ENCODE peak calls at places on chromosome 14, in five cellular contexts. D is IMR-90, K is heart left ventricle, A is lower leg skin, V is Peyer's patch. N is an unnamed sample.

GRCh38 chr14:24307575-24308341 is at the start of gene CIDEB:
- DNase-seq in A (no peak), D (peak), V (peak), K (no peak), N (peak)

GRCh38 chr14:97806871-97807270 is 1009.7 kb downstream of the VRK1 start:
- DNase-seq in D (no peak), K (no peak), A (no peak), V (no peak), N (no peak)

GRCh38 chr14:99133563-99134332 is 138.2 kb downstream of the BCL11B start:
- DNase-seq in A (no peak), K (no peak), D (no peak), V (no peak), N (no peak)

GRCh38 chr14:64412237-64412636 is 24.1 kb downstream of the MTHFD1 start:
- DNase-seq in D (no peak), A (no peak), V (no peak), K (no peak), N (no peak)

GRCh38 chr14:103834956-103835355 is 12.4 kb downstream of the PPP1R13B start:
- DNase-seq in D (no peak), V (no peak), K (no peak), A (no peak), N (no peak)

GRCh38 chr14:51157012-51157411 is 62.1 kb upstream of the TRIM9 start:
- DNase-seq in D (peak), K (no peak), A (no peak), V (no peak), N (no peak)

GRCh38 chr14:32259368-32260013 is 56.4 kb upstream of the RNU6-8 start:
- DNase-seq in K (no peak), V (no peak), D (peak), A (no peak), N (no peak)

GRCh38 chr14:57692671-57693070 is 173.2 kb downstream of the SLC35F4 start:
- DNase-seq in D (peak), A (no peak), K (no peak), V (no peak), N (no peak)

GRCh38 chr14:68921666-68922065 is 57.4 kb downstream of the ACTN1 start:
- DNase-seq in D (no peak), A (no peak), V (no peak), K (no peak), N (no peak)

GRCh38 chr14:74860179-74860578 is 15.8 kb downstream of the PROX2 start:
- DNase-seq in V (no peak), K (no peak), A (no peak), D (no peak), N (no peak)

GRCh38 chr14:39006721-39007410 is 96.2 kb downstream of the SEC23A start:
- DNase-seq in D (peak), A (no peak), K (no peak), V (no peak), N (no peak)

GRCh38 chr14:21486640-21487087 is 9.7 kb downstream of the TOX4 start:
- DNase-seq in D (peak), V (no peak), A (no peak), K (no peak), N (no peak)

GRCh38 chr14:60102389-60102788 is 10.7 kb downstream of the PCNX4 start:
- DNase-seq in V (no peak), A (no peak), K (no peak), D (peak), N (no peak)

GRCh38 chr14:85527006-85527405 is 2.9 kb upstream of the FLRT2 start:
- DNase-seq in D (peak), A (no peak), K (no peak), V (no peak), N (no peak)

GRCh38 chr14:90522585-90523191 is 125.9 kb downstream of the CALM1 start:
- DNase-seq in D (no peak), K (peak), V (peak), A (no peak), N (peak)

GRCh38 chr14:58549358-58549757 is 88.4 kb upstream of the DACT1 start:
- DNase-seq in A (no peak), D (peak), K (no peak), V (no peak), N (no peak)

GRCh38 chr14:38073641-38074040 is 134.1 kb upstream of the SSTR1 start:
- DNase-seq in V (no peak), K (no peak), D (no peak), A (no peak), N (no peak)

GRCh38 chr14:54366726-54367707 is 29.8 kb upstream of the CDKN3 start:
- DNase-seq in V (no peak), A (no peak), D (peak), K (no peak), N (peak)

GRCh38 chr14:98210045-98210678 is 1061.8 kb downstream of the BCL11B start:
- DNase-seq in V (no peak), D (no peak), A (no peak), K (no peak), N (no peak)

DNA sequence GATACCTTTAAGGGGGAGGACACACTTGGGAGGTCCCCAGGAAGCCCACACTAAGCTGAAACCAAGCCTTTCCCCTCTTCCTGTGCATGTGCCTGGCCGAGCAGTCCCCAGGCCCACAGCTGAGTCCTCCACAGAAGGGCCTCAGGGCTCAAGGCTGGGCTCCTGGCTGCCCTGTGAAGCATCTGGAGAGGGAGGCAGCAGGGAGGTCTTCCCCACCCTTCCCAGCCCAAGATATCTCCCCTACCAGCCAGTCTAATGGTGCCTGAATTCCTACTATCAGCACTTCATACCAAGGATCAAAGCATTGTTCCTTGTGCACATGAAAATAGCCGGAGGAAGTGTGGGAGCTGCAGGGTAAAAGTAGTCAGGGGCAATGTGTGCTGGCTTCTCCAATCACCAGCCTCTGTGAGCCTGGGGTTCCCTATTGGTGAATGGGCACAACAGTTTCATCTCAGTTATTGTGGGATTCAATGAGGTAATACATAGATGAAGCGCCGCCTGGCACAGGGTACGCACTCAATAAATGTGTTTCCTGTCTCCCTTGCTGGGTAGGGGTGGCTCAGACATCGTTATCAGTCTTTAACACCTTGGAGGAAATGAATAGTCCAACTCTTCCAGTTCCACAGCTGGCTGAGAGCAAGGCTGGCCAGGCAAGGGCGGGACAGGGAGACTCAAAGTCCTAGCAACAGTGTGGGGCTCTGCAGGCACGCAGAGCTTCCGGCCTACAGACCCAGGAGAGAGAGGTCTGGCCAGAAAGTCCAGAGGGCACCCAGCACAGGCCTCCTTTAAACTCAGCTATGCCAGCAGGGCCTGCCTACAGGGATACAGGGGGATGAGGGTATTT is 39.1 kb upstream of the PNMA1 start:
- DNase-seq in K (no peak), V (peak), A (no peak), D (no peak), N (peak)
- H3K4me3 ChIP-seq in K (peak), V (peak), A (no peak), D (no peak), N (no peak)

GRCh38 chr14:81246561-81247270 is 26.0 kb upstream of the GTF2A1 start:
- DNase-seq in A (no peak), V (no peak), K (no peak), D (no peak), N (no peak)

GRCh38 chr14:81256289-81256960 is 35.7 kb upstream of the GTF2A1 start:
- DNase-seq in V (no peak), D (no peak), K (no peak), A (no peak), N (no peak)

GRCh38 chr14:81247271-81247766 is 26.6 kb upstream of the GTF2A1 start:
- DNase-seq in V (no peak), K (no peak), D (no peak), A (no peak), N (peak)

DNA sequence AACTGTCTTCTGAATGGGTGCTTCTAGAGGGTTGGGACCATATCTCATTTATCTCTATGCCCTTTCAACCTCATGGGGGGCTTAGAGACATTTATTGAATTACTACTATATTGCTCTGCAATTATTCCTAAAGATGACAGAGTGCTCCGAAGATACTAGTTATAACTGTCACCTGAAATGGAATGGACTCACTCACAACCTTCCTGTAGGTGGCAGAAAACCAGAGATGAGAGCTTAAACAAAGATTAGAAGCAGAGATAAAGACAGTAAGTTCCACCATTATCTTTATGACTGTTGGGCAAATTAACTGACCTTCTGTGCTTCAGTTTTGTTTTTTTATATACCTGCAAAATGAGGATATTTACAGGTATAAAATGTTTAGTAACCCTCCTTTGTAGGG is 31.5 kb upstream of the GTF2A1 start:
- DNase-seq in K (no peak), D (no peak), V (no peak), A (no peak), N (no peak)
- TF ChIP-seq CTCF in K (no peak), D (no peak), V (no peak), A (no peak), N (no peak)

DNA sequence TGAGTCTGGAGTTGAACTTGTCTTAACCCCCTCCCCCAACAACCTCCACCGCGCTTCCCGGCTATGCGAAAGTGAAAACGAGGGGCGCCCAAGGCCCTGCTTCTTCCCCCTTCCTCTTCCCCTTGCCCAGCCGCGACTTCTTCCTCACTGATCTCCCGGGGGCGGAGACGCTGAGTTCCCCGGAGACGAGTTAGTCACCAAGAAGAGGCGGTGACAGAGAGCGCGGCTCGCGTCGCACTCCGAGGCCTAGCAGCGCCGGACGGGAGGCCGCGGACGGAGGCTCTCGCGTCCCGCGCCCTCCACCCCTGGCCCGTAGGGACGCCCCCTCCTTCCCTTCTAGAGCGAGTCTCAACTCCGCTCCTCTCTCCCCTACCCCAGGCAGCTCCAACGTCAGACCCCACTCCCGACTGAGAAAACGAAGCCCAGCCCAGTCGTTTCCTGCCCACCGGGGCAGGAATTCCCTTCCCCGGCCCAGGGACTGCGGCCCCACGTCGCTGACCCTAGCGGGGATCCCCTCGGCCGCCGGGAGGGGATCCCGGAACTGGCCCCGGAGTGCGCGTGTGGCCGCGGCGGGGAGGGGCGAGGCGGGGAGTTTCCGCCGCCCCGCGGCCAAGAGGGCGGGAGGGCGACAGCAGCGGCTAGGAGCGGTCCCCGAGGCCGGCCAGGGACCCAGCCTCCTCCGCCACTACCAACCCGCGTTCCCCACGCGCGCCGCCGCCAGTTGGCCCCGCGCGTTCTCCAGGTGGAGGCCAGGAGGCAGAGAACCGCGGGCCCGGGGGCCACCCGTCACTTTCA is 1.4 kb downstream of the BAZ1A start:
- DNase-seq in D (no peak), V (peak), K (peak), A (peak), N (peak)
- TF ChIP-seq POLR2A in D (peak), V (peak), K (peak), A (peak), N (peak)

GRCh38 chr14:100804138-100804537 is 21.8 kb upstream of the MEG3 start:
- DNase-seq in V (no peak), D (no peak), A (no peak), K (no peak), N (no peak)
- H3K4me3 ChIP-seq in V (no peak), D (no peak), A (no peak), K (no peak), N (no peak)

DNA sequence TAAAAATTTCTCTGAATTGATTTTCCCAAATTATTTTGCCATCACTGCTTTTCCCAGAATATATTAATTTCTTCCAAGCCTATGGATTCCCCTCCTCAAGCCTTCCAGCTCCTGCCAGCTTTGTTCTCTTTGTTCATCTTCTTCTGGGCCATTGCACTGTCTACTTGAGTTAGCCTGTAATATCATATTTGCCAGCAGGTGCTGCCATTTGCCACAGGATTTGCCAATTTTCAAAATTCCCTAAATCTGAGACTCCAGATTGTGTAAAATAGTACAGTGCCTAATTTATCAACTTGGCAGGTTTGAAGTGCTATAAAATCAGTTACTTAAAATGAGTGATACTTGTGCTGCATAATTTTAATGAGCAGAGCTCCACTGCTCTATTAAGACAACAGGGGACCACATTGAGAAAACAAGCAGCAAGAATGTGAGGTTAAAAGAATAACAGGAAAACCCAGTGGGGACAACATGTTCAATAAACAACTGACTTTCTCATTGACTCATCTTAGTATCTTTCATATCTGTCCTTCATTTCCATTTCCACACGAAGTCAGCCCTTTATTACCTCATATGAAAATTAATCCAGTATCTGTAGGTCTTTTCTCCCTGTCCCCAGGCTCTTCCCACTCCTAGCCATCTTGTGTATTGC is 84.6 kb upstream of the CCDC196 start:
- DNase-seq in D (no peak), A (no peak), K (no peak), V (no peak), N (peak)
- TF ChIP-seq CTCF in D (peak), A (no peak), K (peak), V (no peak), N (peak)

DNA sequence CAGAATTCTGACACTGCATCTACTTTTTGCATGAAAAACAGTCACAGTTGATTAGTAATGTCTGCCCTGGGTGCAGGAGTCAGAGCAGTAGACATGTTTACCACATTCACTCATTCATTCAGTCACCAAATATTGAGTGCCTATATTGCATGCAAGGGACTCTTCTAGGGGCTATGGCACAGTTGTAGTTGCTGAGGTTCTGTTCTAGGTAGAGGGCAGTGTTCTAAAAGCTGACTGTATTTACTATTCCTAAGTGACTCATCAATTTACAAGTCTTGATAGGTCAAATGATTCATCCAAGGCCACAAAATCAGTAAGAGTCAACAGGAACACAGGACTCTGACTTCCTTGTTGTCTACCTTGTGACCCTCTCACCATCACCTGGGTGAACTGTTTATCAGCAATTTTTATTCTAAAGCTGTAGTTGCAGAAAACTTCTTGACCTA is 223.0 kb downstream of the KTN1 start:
- DNase-seq in V (no peak), D (peak), K (no peak), A (no peak), N (peak)
- TF ChIP-seq POLR2A in V (no peak), D (no peak), K (no peak), A (no peak), N (no peak)

GRCh38 chr14:61670576-61670975 is 24.7 kb upstream of the HIF1A start:
- DNase-seq in K (no peak), A (no peak), V (no peak), D (no peak), N (no peak)

GRCh38 chr14:61673305-61673704 is 22.0 kb upstream of the HIF1A start:
- DNase-seq in A (no peak), D (no peak), V (no peak), K (no peak), N (no peak)

GRCh38 chr14:61672796-61673195 is 22.5 kb upstream of the HIF1A start:
- DNase-seq in K (no peak), A (no peak), D (no peak), V (no peak), N (no peak)

GRCh38 chr14:61668267-61668666 is 27.0 kb upstream of the HIF1A start:
- DNase-seq in V (no peak), K (no peak), A (no peak), D (no peak), N (no peak)

DNA sequence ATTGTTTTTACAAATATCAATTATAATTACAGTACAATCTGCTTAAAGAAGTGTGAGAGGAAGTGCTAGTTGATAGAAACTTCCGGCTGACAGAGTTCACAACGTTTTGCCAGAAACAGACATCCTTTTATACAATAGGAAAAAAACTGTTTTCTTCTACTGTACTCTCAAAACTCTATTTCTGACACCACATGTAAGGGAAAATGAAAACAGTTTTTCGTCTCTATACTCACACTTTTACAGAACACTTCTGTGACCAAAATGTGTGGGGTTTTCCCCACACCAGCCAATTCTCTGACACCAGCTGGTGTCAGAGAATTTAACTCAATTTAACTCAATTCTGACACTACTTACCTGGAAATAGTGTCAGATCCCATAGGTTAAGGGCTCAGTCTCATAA is 24.2 kb upstream of the HIF1A start:
- DNase-seq in V (no peak), D (no peak), K (no peak), A (no peak), N (no peak)
- H3K4me3 ChIP-seq in V (no peak), D (no peak), K (no peak), A (no peak), N (no peak)

N was measured in body of pancreas.